ENCODE peak calls at places on chromosome 3, in five cellular contexts. One of them, this sample, is unnamed.

GRCh38 chr3:128236667-128237066 is 83.4 kb downstream of the EEFSEC start:
- DNase-seq in HT1080: no peak
- DNase-seq in HS-27A: no peak
- DNase-seq in iPS-NIHi11: no peak
- DNase-seq in SW 1271: no peak
- DNase-seq in this sample: no peak

GRCh38 chr3:64163755-64164148 is 61.5 kb downstream of the PRICKLE2 start:
- DNase-seq in HT1080: peak; percentile 80
- DNase-seq in HS-27A: no peak
- DNase-seq in iPS-NIHi11: no peak
- DNase-seq in SW 1271: no peak
- DNase-seq in this sample: peak; percentile 85

GRCh38 chr3:9782777-9783176 is 9.5 kb downstream of the TADA3 start:
- DNase-seq in HT1080: no peak
- DNase-seq in HS-27A: no peak
- DNase-seq in iPS-NIHi11: no peak
- DNase-seq in SW 1271: no peak
- DNase-seq in this sample: peak; percentile 25

GRCh38 chr3:39101022-39101689 is 6.3 kb downstream of the GORASP1 start:
- DNase-seq in HT1080: peak; percentile 14
- DNase-seq in HS-27A: no peak
- DNase-seq in iPS-NIHi11: peak; percentile 88
- DNase-seq in SW 1271: no peak
- DNase-seq in this sample: peak; percentile 51

GRCh38 chr3:13125092-13126015 is 52.1 kb upstream of the IQSEC1 start:
- DNase-seq in HT1080: no peak
- DNase-seq in HS-27A: no peak
- DNase-seq in iPS-NIHi11: no peak
- DNase-seq in SW 1271: no peak
- DNase-seq in this sample: no peak

GRCh38 chr3:82100378-82100777 is 338.9 kb upstream of the GBE1 start:
- DNase-seq in HT1080: no peak
- DNase-seq in HS-27A: no peak
- DNase-seq in iPS-NIHi11: peak; percentile 41
- DNase-seq in SW 1271: no peak
- DNase-seq in this sample: peak; percentile 53

GRCh38 chr3:13539671-13540070 is 9.3 kb upstream of the FBLN2 start:
- DNase-seq in HT1080: no peak
- DNase-seq in HS-27A: no peak
- DNase-seq in iPS-NIHi11: no peak
- DNase-seq in SW 1271: no peak
- DNase-seq in this sample: no peak

GRCh38 chr3:117681619-117682018 is 972.0 kb downstream of the TUSC7 start:
- DNase-seq in HT1080: peak; percentile 75
- DNase-seq in HS-27A: no peak
- DNase-seq in iPS-NIHi11: no peak
- DNase-seq in SW 1271: no peak
- DNase-seq in this sample: no peak

GRCh38 chr3:5087209-5087608 is 34.9 kb upstream of the ARL8B start:
- DNase-seq in HT1080: no peak
- DNase-seq in HS-27A: no peak
- DNase-seq in iPS-NIHi11: no peak
- DNase-seq in SW 1271: no peak
- DNase-seq in this sample: no peak

GRCh38 chr3:123611077-123611476 is 26.2 kb upstream of the HACD2 start:
- DNase-seq in HT1080: no peak
- DNase-seq in HS-27A: no peak
- DNase-seq in iPS-NIHi11: no peak
- DNase-seq in SW 1271: no peak
- DNase-seq in this sample: no peak

GRCh38 chr3:120820748-120821147 is 78.2 kb downstream of the GTF2E1 start:
- DNase-seq in HT1080: no peak
- DNase-seq in HS-27A: no peak
- DNase-seq in iPS-NIHi11: no peak
- DNase-seq in SW 1271: no peak
- DNase-seq in this sample: no peak

GRCh38 chr3:42572278-42572677 is 9.5 kb downstream of the SEC22C start:
- DNase-seq in HT1080: peak; percentile 44
- DNase-seq in HS-27A: no peak
- DNase-seq in iPS-NIHi11: peak; percentile 78
- DNase-seq in SW 1271: peak; percentile 37
- DNase-seq in this sample: peak; percentile 67

GRCh38 chr3:24272408-24272807 is 222.2 kb downstream of the THRB start:
- DNase-seq in HT1080: no peak
- DNase-seq in HS-27A: no peak
- DNase-seq in iPS-NIHi11: no peak
- DNase-seq in SW 1271: no peak
- DNase-seq in this sample: no peak